ENCODE peak calls at places on chromosomes 6 and 20, in ten cellular contexts. One of them, this sample, is unnamed.

GRCh38 chr20:20562507-20562906 is 149.9 kb downstream of the RALGAPA2 start:
- DNase-seq in NCI-H1105 treated with DMSO at 0.1 percent for 48 hours: no peak
- DNase-seq in ACHN: no peak
- DNase-seq in uterus: no peak
- DNase-seq in NCI-H146: no peak
- DNase-seq in stimulated activated naive CD4-positive, alpha-beta T cell: no peak
- DNase-seq in heart right ventricle: no peak
- DNase-seq in GM10248: no peak
- DNase-seq in pons: no peak
- DNase-seq in spleen: no peak
- DNase-seq in this sample: no peak

GRCh38 chr6:131136021-131136847 is 967 bp downstream of the AKAP7 start:
- DNase-seq in spleen: no peak
- DNase-seq in heart right ventricle: peak
- DNase-seq in ACHN: peak
- DNase-seq in pons: peak
- DNase-seq in stimulated activated naive CD4-positive, alpha-beta T cell: no peak
- DNase-seq in uterus: peak
- DNase-seq in NCI-H1105 treated with DMSO at 0.1 percent for 48 hours: no peak
- DNase-seq in GM10248: peak
- DNase-seq in NCI-H146: no peak
- DNase-seq in this sample: peak

GRCh38 chr6:88910922-88911778 is 52.3 kb downstream of the RNGTT start:
- DNase-seq in uterus: no peak
- DNase-seq in spleen: no peak
- DNase-seq in GM10248: no peak
- DNase-seq in pons: no peak
- DNase-seq in stimulated activated naive CD4-positive, alpha-beta T cell: no peak
- DNase-seq in heart right ventricle: no peak
- DNase-seq in NCI-H1105 treated with DMSO at 0.1 percent for 48 hours: no peak
- DNase-seq in NCI-H146: no peak
- DNase-seq in ACHN: no peak
- DNase-seq in this sample: no peak

GRCh38 chr6:87922191-87922946 is 125.3 kb upstream of the SPACA1 start:
- DNase-seq in pons: no peak
- DNase-seq in stimulated activated naive CD4-positive, alpha-beta T cell: no peak
- DNase-seq in heart right ventricle: no peak
- DNase-seq in NCI-H146: no peak
- DNase-seq in spleen: no peak
- DNase-seq in NCI-H1105 treated with DMSO at 0.1 percent for 48 hours: no peak
- DNase-seq in GM10248: no peak
- DNase-seq in ACHN: no peak
- DNase-seq in uterus: no peak
- DNase-seq in this sample: no peak

GRCh38 chr20:62595491-62595890 is 46.8 kb upstream of the SLCO4A1 start:
- DNase-seq in pons: no peak
- DNase-seq in uterus: peak
- DNase-seq in heart right ventricle: peak
- DNase-seq in NCI-H1105 treated with DMSO at 0.1 percent for 48 hours: no peak
- DNase-seq in GM10248: no peak
- DNase-seq in NCI-H146: no peak
- DNase-seq in stimulated activated naive CD4-positive, alpha-beta T cell: no peak
- DNase-seq in spleen: peak
- DNase-seq in ACHN: no peak
- DNase-seq in this sample: no peak

GRCh38 chr20:7748624-7749023 is 191.6 kb downstream of the HAO1 start:
- DNase-seq in pons: no peak
- DNase-seq in stimulated activated naive CD4-positive, alpha-beta T cell: no peak
- DNase-seq in GM10248: no peak
- DNase-seq in NCI-H1105 treated with DMSO at 0.1 percent for 48 hours: no peak
- DNase-seq in ACHN: no peak
- DNase-seq in uterus: no peak
- DNase-seq in heart right ventricle: no peak
- DNase-seq in NCI-H146: no peak
- DNase-seq in spleen: no peak
- DNase-seq in this sample: no peak

GRCh38 chr6:156977527-156978291 is 200.5 kb downstream of the ARID1B start:
- DNase-seq in NCI-H1105 treated with DMSO at 0.1 percent for 48 hours: peak
- DNase-seq in heart right ventricle: peak
- DNase-seq in pons: no peak
- DNase-seq in NCI-H146: no peak
- DNase-seq in spleen: no peak
- DNase-seq in stimulated activated naive CD4-positive, alpha-beta T cell: no peak
- DNase-seq in GM10248: no peak
- DNase-seq in uterus: peak
- DNase-seq in ACHN: peak
- DNase-seq in this sample: no peak

GRCh38 chr20:36371391-36371790 is 65.3 kb downstream of the DLGAP4 start:
- DNase-seq in NCI-H1105 treated with DMSO at 0.1 percent for 48 hours: no peak
- DNase-seq in ACHN: no peak
- DNase-seq in pons: no peak
- DNase-seq in GM10248: no peak
- DNase-seq in heart right ventricle: no peak
- DNase-seq in stimulated activated naive CD4-positive, alpha-beta T cell: no peak
- DNase-seq in spleen: no peak
- DNase-seq in NCI-H146: no peak
- DNase-seq in uterus: no peak
- DNase-seq in this sample: no peak

GRCh38 chr6:40512340-40512739 is 74.8 kb downstream of the LRFN2 start:
- DNase-seq in NCI-H146: no peak
- DNase-seq in GM10248: no peak
- DNase-seq in uterus: no peak
- DNase-seq in spleen: no peak
- DNase-seq in pons: no peak
- DNase-seq in heart right ventricle: no peak
- DNase-seq in NCI-H1105 treated with DMSO at 0.1 percent for 48 hours: no peak
- DNase-seq in stimulated activated naive CD4-positive, alpha-beta T cell: no peak
- DNase-seq in ACHN: no peak
- DNase-seq in this sample: no peak

GRCh38 chr20:51660741-51661608 is 107.2 kb downstream of the ATP9A start:
- DNase-seq in NCI-H1105 treated with DMSO at 0.1 percent for 48 hours: no peak
- DNase-seq in uterus: no peak
- DNase-seq in GM10248: no peak
- DNase-seq in ACHN: no peak
- DNase-seq in stimulated activated naive CD4-positive, alpha-beta T cell: no peak
- DNase-seq in NCI-H146: no peak
- DNase-seq in pons: no peak
- DNase-seq in heart right ventricle: no peak
- DNase-seq in spleen: peak
- DNase-seq in this sample: no peak

GRCh38 chr6:135606392-135606791 is 108.9 kb upstream of the AHI1 start:
- DNase-seq in ACHN: no peak
- DNase-seq in stimulated activated naive CD4-positive, alpha-beta T cell: no peak
- DNase-seq in GM10248: no peak
- DNase-seq in NCI-H146: no peak
- DNase-seq in NCI-H1105 treated with DMSO at 0.1 percent for 48 hours: no peak
- DNase-seq in heart right ventricle: no peak
- DNase-seq in uterus: no peak
- DNase-seq in spleen: no peak
- DNase-seq in pons: no peak
- DNase-seq in this sample: no peak

GRCh38 chr6:119612871-119613515 is 263.4 kb upstream of the MAN1A1 start:
- DNase-seq in GM10248: no peak
- DNase-seq in NCI-H1105 treated with DMSO at 0.1 percent for 48 hours: no peak
- DNase-seq in stimulated activated naive CD4-positive, alpha-beta T cell: no peak
- DNase-seq in ACHN: no peak
- DNase-seq in spleen: no peak
- DNase-seq in heart right ventricle: no peak
- DNase-seq in uterus: no peak
- DNase-seq in pons: no peak
- DNase-seq in NCI-H146: no peak
- DNase-seq in this sample: no peak

GRCh38 chr6:52149076-52149475 is 37.1 kb upstream of the IL17A start:
- DNase-seq in ACHN: no peak
- DNase-seq in NCI-H146: no peak
- DNase-seq in stimulated activated naive CD4-positive, alpha-beta T cell: no peak
- DNase-seq in GM10248: no peak
- DNase-seq in NCI-H1105 treated with DMSO at 0.1 percent for 48 hours: no peak
- DNase-seq in pons: no peak
- DNase-seq in heart right ventricle: no peak
- DNase-seq in spleen: no peak
- DNase-seq in uterus: no peak
- DNase-seq in this sample: no peak

GRCh38 chr6:1762203-1762602 is 152.5 kb downstream of the FOXC1 start:
- DNase-seq in uterus: no peak
- DNase-seq in ACHN: no peak
- DNase-seq in stimulated activated naive CD4-positive, alpha-beta T cell: no peak
- DNase-seq in GM10248: no peak
- DNase-seq in pons: no peak
- DNase-seq in NCI-H1105 treated with DMSO at 0.1 percent for 48 hours: no peak
- DNase-seq in NCI-H146: no peak
- DNase-seq in spleen: no peak
- DNase-seq in heart right ventricle: no peak
- DNase-seq in this sample: no peak

GRCh38 chr20:33681728-33682353 is 4.3 kb downstream of the E2F1 start:
- DNase-seq in spleen: no peak
- DNase-seq in heart right ventricle: no peak
- DNase-seq in GM10248: no peak
- DNase-seq in NCI-H1105 treated with DMSO at 0.1 percent for 48 hours: no peak
- DNase-seq in NCI-H146: no peak
- DNase-seq in ACHN: no peak
- DNase-seq in uterus: no peak
- DNase-seq in pons: no peak
- DNase-seq in stimulated activated naive CD4-positive, alpha-beta T cell: no peak
- DNase-seq in this sample: no peak

GRCh38 chr20:20489623-20490341 is 121.9 kb downstream of the INSM1 start:
- DNase-seq in ACHN: no peak
- DNase-seq in pons: no peak
- DNase-seq in uterus: no peak
- DNase-seq in stimulated activated naive CD4-positive, alpha-beta T cell: no peak
- DNase-seq in heart right ventricle: no peak
- DNase-seq in NCI-H146: peak
- DNase-seq in NCI-H1105 treated with DMSO at 0.1 percent for 48 hours: no peak
- DNase-seq in spleen: no peak
- DNase-seq in GM10248: no peak
- DNase-seq in this sample: no peak

GRCh38 chr6:45430590-45431202 is 53.0 kb upstream of the SUPT3H start:
- DNase-seq in GM10248: no peak
- DNase-seq in NCI-H146: no peak
- DNase-seq in uterus: no peak
- DNase-seq in pons: no peak
- DNase-seq in heart right ventricle: no peak
- DNase-seq in ACHN: no peak
- DNase-seq in spleen: no peak
- DNase-seq in NCI-H1105 treated with DMSO at 0.1 percent for 48 hours: no peak
- DNase-seq in stimulated activated naive CD4-positive, alpha-beta T cell: no peak
- DNase-seq in this sample: no peak

GRCh38 chr6:43702522-43703440 is 15.2 kb upstream of the MRPS18A start:
- DNase-seq in uterus: peak
- DNase-seq in ACHN: peak
- DNase-seq in NCI-H146: peak
- DNase-seq in heart right ventricle: peak
- DNase-seq in pons: peak
- DNase-seq in spleen: peak
- DNase-seq in NCI-H1105 treated with DMSO at 0.1 percent for 48 hours: no peak
- DNase-seq in GM10248: peak
- DNase-seq in stimulated activated naive CD4-positive, alpha-beta T cell: no peak
- DNase-seq in this sample: peak